ENCODE peak calls at places on chromosomes 1 and 21, in seven cellular contexts. S is fibroblast of mammary gland, E is foreskin fibroblast, Q is cardiac fibroblast, N is WTC11, F is fibroblast of lung, P is fibroblast of pulmonary artery. R is an unnamed sample.

GRCh38 chr1:60572378-60572777 is 498.8 kb upstream of the C1orf87 start:
- DNase-seq in S (no peak), E (no peak), Q (no peak), N (no peak), F (no peak), P (no peak), R (no peak)

GRCh38 chr21:33846141-33846540 is 69.5 kb downstream of the ATP5PO start:
- DNase-seq in S (no peak), E (no peak), Q (no peak), N (no peak), F (no peak), P (no peak), R (no peak)

GRCh38 chr1:232865118-232865931 is 60.1 kb downstream of the MAP10 start:
- DNase-seq in S (no peak), E (no peak), Q (no peak), N (no peak), F (no peak), P (no peak), R (no peak)

GRCh38 chr1:235266325-235266724 is 61.7 kb downstream of the ARID4B start:
- DNase-seq in S (peak), E (no peak), Q (peak), N (no peak), F (peak), P (peak), R (no peak)

GRCh38 chr1:110628356-110629105 is 22.4 kb upstream of the KCNA2 start:
- DNase-seq in S (no peak), E (no peak), Q (no peak), N (no peak), F (no peak), P (no peak), R (no peak)

GRCh38 chr21:16741228-16741665 is 771.6 kb upstream of the CXADR start:
- DNase-seq in S (peak), E (no peak), Q (no peak), N (no peak), F (peak), P (peak), R (no peak)

GRCh38 chr1:84303154-84303830 is 1.8 kb downstream of the SAMD13 start:
- DNase-seq in S (no peak), E (no peak), Q (peak), N (no peak), F (peak), P (peak), R (no peak)

GRCh38 chr1:2230781-2231666 is 2.9 kb downstream of the SKI start:
- DNase-seq in S (peak), E (peak), Q (peak), N (no peak), F (no peak), P (no peak), R (no peak)

GRCh38 chr1:225413708-225414375 is 14.0 kb downstream of the LBR start:
- DNase-seq in S (no peak), E (no peak), Q (no peak), N (no peak), F (no peak), P (no peak), R (no peak)

GRCh38 chr1:35692310-35692709 is 26.4 kb downstream of the C1orf216 start:
- DNase-seq in S (no peak), E (no peak), Q (no peak), N (no peak), F (no peak), P (no peak), R (no peak)

DNA sequence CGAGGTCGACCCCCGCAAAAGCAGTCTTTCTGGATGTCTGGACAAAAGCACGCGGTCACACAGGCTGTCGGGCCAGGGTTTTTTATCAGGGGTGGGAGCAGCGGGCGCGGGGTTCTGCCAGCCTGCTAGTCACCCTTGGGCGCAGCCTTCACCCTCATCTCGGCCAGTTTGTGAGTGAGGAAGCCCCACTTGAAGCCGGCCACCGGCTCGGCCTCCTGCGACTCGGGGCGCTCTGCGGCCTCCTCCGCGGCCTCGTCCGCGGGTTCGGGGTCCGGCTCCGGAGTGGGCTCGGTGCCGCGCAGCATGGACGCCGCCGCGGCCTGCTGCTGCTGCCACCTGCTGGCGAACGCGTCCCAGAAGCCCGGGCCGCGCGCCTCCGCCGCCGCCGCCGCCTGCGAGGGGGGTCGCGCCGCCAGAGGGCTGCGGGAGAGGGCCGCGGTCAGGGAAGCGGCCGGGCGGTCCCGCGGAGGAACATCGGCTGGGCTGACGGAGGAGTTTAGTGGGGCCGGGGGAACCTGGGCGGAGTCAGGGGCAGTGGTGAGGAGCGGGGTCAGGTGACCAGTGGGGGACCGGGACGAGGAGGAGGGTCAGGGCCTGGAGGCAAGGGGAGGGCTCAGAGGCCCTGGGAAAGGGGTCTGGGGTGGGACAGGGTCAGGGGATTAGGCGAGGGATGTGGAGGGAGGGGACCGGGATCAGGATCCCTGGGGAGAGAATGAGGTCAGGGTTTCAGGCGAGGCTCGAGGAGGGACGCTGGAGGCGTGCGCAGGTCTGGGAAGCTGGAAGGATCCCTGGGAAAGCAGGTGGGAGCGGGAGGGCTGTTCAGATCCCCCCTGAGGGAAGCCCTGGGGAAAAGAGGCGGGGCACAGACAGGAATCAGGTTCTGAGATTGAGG is 4.5 kb downstream of the C1orf232 start:
- DNase-seq in S (peak), E (peak), Q (no peak), N (peak), F (no peak), P (peak), R (peak)
- TF ChIP-seq CTCF in S (no peak), E (peak), Q (no peak), N (peak), F (peak), P (no peak), R (peak)

DNA sequence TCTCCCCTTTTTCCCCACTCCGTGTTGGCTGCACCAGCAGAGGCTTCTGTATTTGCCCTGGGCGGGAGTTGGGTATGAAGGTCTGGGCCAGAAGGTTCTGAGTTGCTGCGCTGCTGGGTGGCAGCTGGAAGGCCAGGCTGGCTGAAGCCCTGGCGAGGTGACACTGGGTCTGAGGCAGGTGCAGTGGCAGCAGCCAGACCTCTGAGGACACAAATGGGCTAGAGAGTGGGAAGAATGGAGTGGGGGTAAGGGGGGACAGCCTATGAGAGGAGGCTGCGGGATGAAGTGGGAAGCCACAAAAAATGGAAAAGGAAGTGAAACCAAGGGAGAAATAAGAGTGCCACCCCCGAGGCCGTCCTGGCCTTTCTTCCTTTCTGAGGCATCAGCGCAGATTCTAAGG is 53.2 kb downstream of the STX6 start:
- DNase-seq in S (no peak), E (no peak), Q (no peak), N (no peak), F (no peak), P (no peak), R (no peak)
- TF ChIP-seq CTCF in S (no peak), E (no peak), Q (no peak), N (no peak), F (no peak), P (no peak), R (no peak)

GRCh38 chr1:3408751-3409266 is 45.7 kb upstream of the ARHGEF16 start:
- DNase-seq in S (no peak), E (no peak), Q (no peak), N (no peak), F (no peak), P (no peak), R (no peak)

GRCh38 chr1:3410435-3410915 is 44.0 kb upstream of the ARHGEF16 start:
- DNase-seq in S (no peak), E (no peak), Q (no peak), N (no peak), F (no peak), P (no peak), R (no peak)

GRCh38 chr1:3411806-3412205 is 42.7 kb upstream of the ARHGEF16 start:
- DNase-seq in S (no peak), E (no peak), Q (no peak), N (no peak), F (no peak), P (no peak), R (no peak)

GRCh38 chr1:3412376-3412775 is 42.1 kb upstream of the ARHGEF16 start:
- DNase-seq in S (no peak), E (no peak), Q (no peak), N (no peak), F (no peak), P (no peak), R (no peak)

GRCh38 chr1:3409737-3410434 is 44.6 kb upstream of the ARHGEF16 start:
- DNase-seq in S (peak), E (peak), Q (peak), N (peak), F (peak), P (peak), R (peak)
- TF ChIP-seq CTCF in S (peak), E (peak), Q (peak), N (no peak), F (peak), P (peak), R (peak)

GRCh38 chr21:23160914-23161313 is 2162.7 kb downstream of the NCAM2 start:
- DNase-seq in S (no peak), E (no peak), Q (no peak), N (no peak), F (no peak), P (no peak), R (no peak)
- TF ChIP-seq CTCF in S (no peak), E (no peak), Q (no peak), N (no peak), F (no peak), P (no peak), R (no peak)

GRCh38 chr1:32963746-32964460 is 706 bp downstream of the RNF19B start:
- DNase-seq in S (no peak), E (peak), Q (no peak), N (peak), F (peak), P (peak), R (peak)
- TF ChIP-seq CTCF in S (no peak), E (no peak), Q (no peak), N (no peak), F (no peak), P (no peak), R (no peak)

GRCh38 chr1:23366598-23366997 is 3.0 kb downstream of the ZNF436 start:
- DNase-seq in S (peak), E (no peak), Q (no peak), N (no peak), F (peak), P (no peak), R (no peak)

GRCh38 chr1:23367451-23367790 is 2.2 kb downstream of the ZNF436 start:
- DNase-seq in S (no peak), E (no peak), Q (no peak), N (no peak), F (peak), P (no peak), R (no peak)

GRCh38 chr1:23369335-23370013 is at the start of gene ZNF436:
- DNase-seq in S (peak), E (peak), Q (peak), N (no peak), F (peak), P (peak), R (peak)

GRCh38 chr1:23368562-23369334 is 888 bp downstream of the ZNF436 start:
- DNase-seq in S (peak), E (peak), Q (peak), N (peak), F (peak), P (peak), R (peak)

DNA sequence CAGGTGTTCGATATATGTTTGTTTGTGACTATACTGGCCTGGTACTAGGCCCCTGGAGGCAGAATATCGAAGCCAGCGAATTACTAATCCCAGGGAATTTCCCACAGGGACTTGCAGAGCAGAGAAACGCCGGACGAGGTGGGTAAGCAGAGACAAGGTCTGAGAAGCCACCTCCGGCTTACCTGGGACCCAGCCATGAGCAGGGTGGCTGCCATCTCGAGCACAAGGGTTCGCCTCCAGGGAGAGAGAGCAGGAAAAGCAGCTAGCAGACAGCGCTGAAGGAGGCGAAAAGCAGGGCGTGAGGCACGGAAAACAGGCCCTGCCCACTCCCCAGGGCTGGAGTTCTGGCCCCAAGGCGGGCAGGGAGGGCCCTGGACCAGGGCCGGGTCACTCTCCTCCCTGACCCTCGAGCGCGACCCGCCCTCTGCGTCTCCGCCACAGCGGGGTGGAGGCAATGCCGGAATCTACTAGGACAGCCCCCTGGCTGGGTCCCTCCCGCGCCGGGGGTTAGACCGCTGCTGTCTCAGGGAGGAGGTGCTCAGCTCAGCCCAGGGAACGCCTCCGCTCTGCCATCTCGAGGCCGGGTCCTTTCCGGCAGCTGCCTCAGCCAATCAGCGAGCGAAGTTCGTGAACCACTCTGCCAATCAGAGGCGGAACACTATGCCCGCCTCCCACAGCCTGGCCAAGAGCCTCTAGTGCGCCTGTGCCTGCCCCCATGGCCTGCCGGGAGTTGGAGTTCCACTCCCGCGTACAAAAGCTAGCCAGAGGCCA is 1.7 kb downstream of the ZNF436 start:
- DNase-seq in S (peak), E (peak), Q (peak), N (peak), F (peak), P (peak), R (peak)
- TF ChIP-seq CTCF in S (no peak), E (no peak), Q (no peak), N (no peak), F (no peak), P (no peak), R (no peak)

GRCh38 chr1:92066321-92066720 is 8.9 kb downstream of the SETSIP start:
- DNase-seq in S (no peak), E (no peak), Q (no peak), N (no peak), F (no peak), P (no peak), R (no peak)

GRCh38 chr1:92070892-92071291 is 4.3 kb downstream of the SETSIP start:
- DNase-seq in S (no peak), E (no peak), Q (no peak), N (no peak), F (no peak), P (no peak), R (no peak)

DNA sequence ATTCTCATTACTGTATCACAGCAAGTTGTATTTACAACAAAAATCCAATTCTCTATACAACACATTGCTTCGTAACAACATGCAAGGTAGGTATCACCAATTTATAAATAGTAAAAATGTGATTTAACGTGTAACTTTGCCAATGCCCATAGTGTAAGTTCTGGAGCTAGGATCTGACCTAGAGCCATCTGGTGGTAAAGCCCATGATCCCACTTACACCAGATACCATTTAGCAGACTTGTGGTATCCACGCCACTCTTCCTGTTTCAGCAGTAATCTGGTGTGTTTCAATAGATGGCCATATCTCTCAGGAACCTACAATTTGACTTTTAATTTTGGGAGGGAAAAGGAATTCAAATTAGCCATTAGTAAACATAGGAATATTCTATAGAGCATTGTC is 10.2 kb downstream of the SETSIP start:
- DNase-seq in S (no peak), E (no peak), Q (no peak), N (no peak), F (no peak), P (no peak), R (no peak)
- TF ChIP-seq CTCF in S (no peak), E (no peak), Q (no peak), N (no peak), F (no peak), P (peak), R (no peak)

GRCh38 chr1:17665950-17666720 is 89.0 kb upstream of the ACTL8 start:
- DNase-seq in S (peak), E (peak), Q (peak), N (no peak), F (peak), P (no peak), R (no peak)

GRCh38 chr1:17662786-17663185 is 92.3 kb upstream of the ACTL8 start:
- DNase-seq in S (no peak), E (no peak), Q (no peak), N (no peak), F (no peak), P (no peak), R (no peak)

GRCh38 chr1:17665054-17665453 is 90.1 kb upstream of the ACTL8 start:
- DNase-seq in S (no peak), E (no peak), Q (no peak), N (no peak), F (no peak), P (no peak), R (no peak)

GRCh38 chr1:17663646-17664045 is 91.5 kb upstream of the ACTL8 start:
- DNase-seq in S (no peak), E (no peak), Q (no peak), N (no peak), F (no peak), P (no peak), R (no peak)

DNA sequence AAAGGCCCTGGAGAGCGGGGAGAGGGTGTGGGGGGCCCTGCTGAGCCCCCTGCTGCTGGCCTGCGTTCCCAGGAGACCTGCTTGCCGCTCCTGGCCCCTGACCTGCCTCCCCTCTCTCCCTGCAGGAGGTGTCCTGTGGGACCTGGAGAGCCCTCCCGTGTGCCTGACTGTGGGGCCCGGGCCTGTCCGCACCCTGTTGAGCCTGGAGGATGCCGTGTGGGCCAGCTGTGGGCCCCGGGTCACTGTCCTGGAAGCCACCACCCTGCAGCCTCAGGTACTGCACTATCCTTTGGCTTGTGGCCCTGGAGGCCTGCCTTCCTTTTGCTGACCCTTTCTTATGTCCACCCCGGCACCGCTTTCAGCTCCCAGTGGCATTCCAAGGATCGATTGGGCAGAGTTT is 90.8 kb upstream of the ACTL8 start:
- DNase-seq in S (no peak), E (no peak), Q (no peak), N (no peak), F (no peak), P (no peak), R (no peak)
- TF ChIP-seq CTCF in S (no peak), E (no peak), Q (no peak), N (no peak), F (no peak), P (no peak), R (no peak)